ENCODE peak calls at places on chromosomes 4 and X, in seven cellular contexts. V, G, W, L, R, I and H are unnamed samples.

GRCh38 chr4:169124661-169125060 is 114.6 kb upstream of the CBR4 start:
- DNase-seq in V (no peak), G (no peak), W (no peak), L (no peak), R (no peak), I (no peak), H (no peak)

GRCh38 chr4:60863442-60863841 is 336.7 kb upstream of the ADGRL3 start:
- DNase-seq in V (no peak), G (no peak), W (no peak), L (no peak), R (no peak), I (no peak), H (no peak)

GRCh38 chr4:53713296-53713695 is 122.0 kb upstream of the LNX1 start:
- DNase-seq in V (no peak), G (no peak), W (no peak), L (no peak), R (no peak), I (no peak), H (no peak)

GRCh38 chr4:38489924-38490639 is 173.9 kb upstream of the KLF3 start:
- DNase-seq in V (no peak), G (no peak), W (no peak), L (peak), R (peak), I (no peak), H (no peak)

GRCh38 chr4:128076465-128076864 is 15.4 kb downstream of the LARP1B start:
- DNase-seq in V (no peak), G (no peak), W (no peak), L (no peak), R (no peak), I (no peak), H (no peak)

GRCh38 chr4:170025523-170026252 is 507 bp downstream of the MFAP3L start:
- DNase-seq in V (no peak), G (no peak), W (no peak), L (peak), R (peak), I (peak), H (no peak)

GRCh38 chr4:168334053-168334452 is 15.5 kb upstream of the DDX60 start:
- DNase-seq in V (no peak), G (no peak), W (no peak), L (no peak), R (no peak), I (no peak), H (no peak)

GRCh38 chr4:12179264-12179616 is 750.5 kb upstream of the HS3ST1 start:
- DNase-seq in V (no peak), G (peak), W (peak), L (no peak), R (peak), I (no peak), H (no peak)

GRCh38 chrX:110215411-110215810 is 102.5 kb downstream of the AMMECR1 start:
- DNase-seq in V (no peak), G (no peak), W (no peak), L (no peak), R (no peak), I (no peak), H (no peak)

GRCh38 chrX:150546711-150547153 is 21.7 kb upstream of the MTM1 start:
- DNase-seq in V (no peak), G (no peak), W (no peak), L (no peak), R (peak), I (no peak), H (no peak)

GRCh38 chr4:39312821-39313220 is 53.3 kb downstream of the RFC1 start:
- DNase-seq in V (no peak), G (no peak), W (no peak), L (no peak), R (no peak), I (no peak), H (no peak)

GRCh38 chrX:101287402-101287801 is 3.7 kb downstream of the TAF7L start:
- DNase-seq in V (peak), G (no peak), W (no peak), L (no peak), R (no peak), I (no peak), H (no peak)

GRCh38 chr4:89251396-89251795 is 56.2 kb downstream of the GPRIN3 start:
- DNase-seq in V (no peak), G (no peak), W (no peak), L (no peak), R (no peak), I (no peak), H (no peak)

GRCh38 chrX:47595701-47596655 is 13.7 kb downstream of the TIMP1 start:
- DNase-seq in V (no peak), G (no peak), W (no peak), L (no peak), R (no peak), I (no peak), H (no peak)

GRCh38 chrX:103687073-103687695 is 685 bp upstream of the MORF4L2 start:
- DNase-seq in V (no peak), G (peak), W (peak), L (peak), R (peak), I (peak), H (peak)

GRCh38 chrX:54708404-54708803 is 89.7 kb downstream of the ITIH6 start:
- DNase-seq in V (no peak), G (no peak), W (no peak), L (no peak), R (no peak), I (no peak), H (no peak)

GRCh38 chr4:156779046-156779445 is 192.6 kb downstream of the PDGFC start:
- DNase-seq in V (no peak), G (no peak), W (no peak), L (no peak), R (no peak), I (no peak), H (no peak)

GRCh38 chr4:106775636-106776035 is 260.5 kb downstream of the DKK2 start:
- DNase-seq in V (no peak), G (no peak), W (no peak), L (no peak), R (no peak), I (no peak), H (no peak)

GRCh38 chr4:85151786-85152185 is 185.3 kb upstream of the WDFY3 start:
- DNase-seq in V (no peak), G (no peak), W (no peak), L (no peak), R (no peak), I (no peak), H (no peak)

GRCh38 chr4:105088110-105088879 is 58.4 kb upstream of the TET2 start:
- DNase-seq in V (no peak), G (no peak), W (no peak), L (no peak), R (no peak), I (no peak), H (no peak)

GRCh38 chr4:22999419-22999818 is 306.7 kb downstream of the GBA3 start:
- DNase-seq in V (no peak), G (no peak), W (no peak), L (no peak), R (no peak), I (no peak), H (no peak)

GRCh38 chr4:55399581-55399980 is 3.8 kb downstream of the TMEM165 start:
- DNase-seq in V (no peak), G (no peak), W (no peak), L (no peak), R (no peak), I (no peak), H (no peak)

GRCh38 chr4:75686346-75686745 is 13.1 kb upstream of the G3BP2 start:
- DNase-seq in V (no peak), G (no peak), W (no peak), L (no peak), R (no peak), I (no peak), H (no peak)

GRCh38 chr4:66564901-66565648 is 894.8 kb upstream of the EPHA5 start:
- DNase-seq in V (no peak), G (no peak), W (no peak), L (no peak), R (no peak), I (no peak), H (no peak)

GRCh38 chr4:48963042-48963679 is 22.9 kb upstream of the CWH43 start:
- DNase-seq in V (peak), G (peak), W (no peak), L (peak), R (peak), I (peak), H (peak)

GRCh38 chr4:105461221-105462041 is 12.4 kb downstream of the PPA2 start:
- DNase-seq in V (no peak), G (no peak), W (no peak), L (no peak), R (no peak), I (no peak), H (no peak)

GRCh38 chrX:38080808-38081207 is 74.5 kb downstream of the SYTL5 start:
- DNase-seq in V (no peak), G (no peak), W (no peak), L (no peak), R (no peak), I (no peak), H (no peak)

GRCh38 chr4:138086471-138086870 is 155.7 kb downstream of the SLC7A11 start:
- DNase-seq in V (no peak), G (no peak), W (no peak), L (no peak), R (no peak), I (no peak), H (no peak)

GRCh38 chr4:113745724-113746123 is 15.8 kb downstream of the CAMK2D start:
- DNase-seq in V (no peak), G (no peak), W (no peak), L (no peak), R (no peak), I (no peak), H (no peak)

GRCh38 chrX:150475466-150475865 is 93.0 kb upstream of the MTM1 start:
- DNase-seq in V (no peak), G (no peak), W (no peak), L (no peak), R (no peak), I (no peak), H (no peak)

GRCh38 chr4:81906905-81907304 is 435.2 kb upstream of the RASGEF1B start:
- DNase-seq in V (no peak), G (no peak), W (no peak), L (no peak), R (no peak), I (no peak), H (no peak)

DNA sequence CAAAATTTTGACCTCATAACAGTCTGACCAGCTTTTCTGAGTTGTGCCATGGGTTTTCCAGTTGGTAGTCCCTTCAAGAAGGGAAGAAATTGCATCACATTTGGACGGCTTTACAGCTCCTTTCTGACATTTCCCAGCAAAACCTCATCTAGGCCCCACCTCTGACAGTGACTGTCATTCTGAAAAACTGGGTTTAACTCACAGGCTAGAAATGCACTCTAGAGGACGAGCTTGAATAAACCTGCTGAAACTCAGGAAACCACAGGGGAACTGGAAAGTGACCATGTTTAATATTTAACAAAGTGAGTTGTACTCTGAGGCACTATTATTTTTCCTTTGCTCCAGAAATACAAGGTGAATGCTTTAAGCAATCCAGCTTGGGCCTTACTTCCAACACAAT is 434.3 kb upstream of the RASGEF1B start:
- DNase-seq in V (no peak), G (no peak), W (no peak), L (no peak), R (no peak), I (no peak), H (no peak)
- H3K4me3 ChIP-seq in V (no peak), G (no peak), W (no peak), L (no peak), R (no peak), I (no peak), H (no peak)

DNA sequence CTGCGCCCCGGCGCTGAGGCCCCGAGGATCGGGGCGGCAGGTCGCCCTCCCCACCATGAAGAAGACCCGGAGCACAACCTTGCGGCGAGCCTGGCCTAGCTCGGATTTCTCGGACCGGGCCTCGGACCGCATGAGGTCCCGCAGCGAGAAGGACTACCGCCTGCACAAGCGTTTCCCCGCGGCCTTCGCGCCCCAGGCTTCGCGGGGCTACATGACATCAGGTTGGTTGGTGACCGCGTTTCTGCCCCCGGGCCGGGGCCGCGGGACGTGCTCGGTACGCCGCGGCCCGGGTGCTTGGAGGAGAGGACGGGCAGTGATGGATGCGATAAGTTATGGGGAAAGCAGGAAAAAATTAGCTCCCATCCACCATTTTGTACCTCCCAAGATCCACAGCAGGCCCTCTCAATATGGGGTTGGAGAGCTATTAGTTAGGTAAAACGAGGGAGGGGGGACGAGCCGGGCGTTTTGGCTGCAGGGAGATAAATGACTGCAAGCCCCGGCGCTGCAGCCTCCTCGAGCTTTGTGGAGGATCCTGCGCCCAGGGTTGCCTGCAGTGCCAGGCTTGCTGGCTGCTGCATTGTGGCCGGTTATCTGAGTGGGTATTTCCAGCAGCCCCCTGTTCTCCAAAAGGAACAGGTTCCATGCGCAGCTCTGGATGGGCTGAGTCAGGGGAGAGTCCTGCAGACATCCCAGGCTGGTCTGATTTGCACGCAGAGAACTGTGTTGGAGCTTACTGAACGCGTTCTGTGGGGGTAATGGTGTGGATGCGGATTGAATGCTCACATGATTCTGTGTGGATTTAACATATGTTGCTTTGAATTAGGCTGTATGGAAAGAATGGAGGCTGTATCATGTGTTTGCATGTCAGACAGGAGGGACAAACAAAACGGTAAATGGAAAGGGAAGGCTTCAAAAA is 1.9 kb downstream of the STOX2 start:
- DNase-seq in V (no peak), G (no peak), W (no peak), L (peak), R (peak), I (no peak), H (no peak)
- H3K4me3 ChIP-seq in V (no peak), G (peak), W (peak), L (peak), R (peak), I (peak), H (peak)

GRCh38 chrX:81202989-81203388 is 1.1 kb downstream of the SH3BGRL start:
- DNase-seq in V (no peak), G (no peak), W (no peak), L (no peak), R (no peak), I (no peak), H (no peak)

GRCh38 chrX:81201692-81202412 is at the start of the genes HMGN5 and SH3BGRL:
- DNase-seq in V (peak), G (peak), W (peak), L (peak), R (peak), I (peak), H (peak)

GRCh38 chrX:81206471-81206870 is 4.6 kb downstream of the SH3BGRL start:
- DNase-seq in V (no peak), G (no peak), W (no peak), L (no peak), R (no peak), I (no peak), H (no peak)

DNA sequence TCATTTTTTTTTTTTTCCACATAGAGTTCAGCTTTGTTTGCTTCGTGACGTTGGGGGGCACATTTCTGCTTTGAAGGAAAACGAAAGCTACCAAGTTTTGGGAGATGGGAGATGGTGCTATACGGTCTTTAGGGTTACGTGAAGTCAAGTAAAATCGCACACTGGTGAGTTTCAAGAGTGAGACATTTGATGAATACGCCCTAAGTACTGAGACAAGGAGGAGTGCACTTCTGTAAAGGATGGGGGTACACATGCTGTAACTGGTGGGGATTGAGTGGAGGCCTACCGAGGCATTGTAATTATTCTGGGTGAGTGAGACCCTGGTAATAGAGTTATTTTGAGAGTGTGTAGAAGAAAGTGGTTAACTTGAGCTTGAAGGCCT is 502 bp downstream of the SH3BGRL start:
- DNase-seq in V (no peak), G (no peak), W (no peak), L (no peak), R (no peak), I (no peak), H (no peak)
- H3K4me3 ChIP-seq in V (peak), G (peak), W (peak), L (peak), R (peak), I (peak), H (peak)

GRCh38 chr4:187383181-187383580 is 612.4 kb upstream of the ZFP42 start:
- DNase-seq in V (no peak), G (no peak), W (no peak), L (no peak), R (no peak), I (no peak), H (no peak)

GRCh38 chr4:187389420-187389819 is 606.2 kb upstream of the ZFP42 start:
- DNase-seq in V (no peak), G (no peak), W (no peak), L (no peak), R (no peak), I (no peak), H (no peak)

GRCh38 chr4:187387709-187388108 is 607.9 kb upstream of the ZFP42 start:
- DNase-seq in V (no peak), G (no peak), W (no peak), L (no peak), R (no peak), I (no peak), H (no peak)
- H3K4me3 ChIP-seq in V (no peak), G (no peak), W (no peak), L (no peak), R (no peak), I (no peak), H (no peak)

GRCh38 chr4:188031751-188032150 is 36.2 kb downstream of the ZFP42 start:
- DNase-seq in V (no peak), G (no peak), W (no peak), L (no peak), R (no peak), I (no peak), H (no peak)
- H3K4me3 ChIP-seq in V (no peak), G (no peak), W (no peak), L (no peak), R (no peak), I (no peak), H (no peak)

GRCh38 chr4:1043658-1044468 is 32.4 kb downstream of the FGFRL1 start:
- DNase-seq in V (peak), G (peak), W (peak), L (peak), R (peak), I (peak), H (peak)
- H3K4me3 ChIP-seq in V (no peak), G (peak), W (no peak), L (peak), R (no peak), I (no peak), H (peak)

GRCh38 chrX:2928127-2928582 is 984 bp downstream of the ARSD start:
- DNase-seq in V (no peak), G (peak), W (peak), L (peak), R (peak), I (peak), H (peak)
- H3K4me3 ChIP-seq in V (peak), G (peak), W (peak), L (peak), R (peak), I (peak), H (peak)

GRCh38 chrX:20139966-20140365 is 1.7 kb downstream of the EIF1AX start:
- DNase-seq in V (no peak), G (no peak), W (no peak), L (no peak), R (no peak), I (no peak), H (no peak)

GRCh38 chrX:20141281-20142220 is at the start of gene EIF1AX:
- DNase-seq in V (peak), G (peak), W (peak), L (peak), R (peak), I (peak), H (peak)

GRCh38 chrX:20143539-20143938 is 1.9 kb upstream of the EIF1AX start:
- DNase-seq in V (no peak), G (no peak), W (no peak), L (no peak), R (no peak), I (no peak), H (no peak)

GRCh38 chrX:20143111-20143510 is 1.5 kb upstream of the EIF1AX start:
- DNase-seq in V (no peak), G (no peak), W (no peak), L (no peak), R (no peak), I (no peak), H (no peak)

DNA sequence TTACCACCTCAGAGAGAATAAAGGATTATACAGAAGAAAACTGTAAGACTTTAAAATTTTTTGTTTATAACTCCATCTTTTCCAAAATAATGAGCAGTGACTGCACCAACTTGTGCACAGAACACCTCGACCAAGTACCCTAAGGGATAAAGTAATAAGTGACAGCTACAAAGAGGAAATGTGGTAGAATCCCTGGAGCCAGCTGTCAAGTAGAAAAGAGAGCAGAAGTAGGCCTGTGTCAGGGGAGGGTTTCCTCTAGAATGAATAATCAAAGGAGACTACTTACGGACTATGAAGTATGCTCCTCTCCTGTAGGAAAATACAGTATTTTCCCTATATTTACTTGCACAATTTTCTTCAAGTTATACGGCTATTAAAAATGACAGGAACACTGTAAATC is 1.2 kb downstream of the EIF1AX start:
- DNase-seq in V (no peak), G (no peak), W (no peak), L (no peak), R (no peak), I (no peak), H (no peak)
- H3K4me3 ChIP-seq in V (peak), G (peak), W (peak), L (peak), R (peak), I (peak), H (peak)